ENCODE peak calls at places on chromosomes 3 and 15, in eight cellular contexts. U is SK-N-SH; T is CD4-positive, alpha-beta T cell; F is retinal pigment epithelial cell; I is WTC11; M is endothelial cell; R is HFF-Myc; B is GM20000. P is an unnamed sample.
A peak's percentile ranks its signal among the peaks of the same experiment; 100 is the strongest.

GRCh38 chr15:95734422-95735316 is 595.8 kb upstream of the NR2F2 start:
- DNase-seq in U (no peak), T (no peak), F (peak; percentile 38), I (no peak), M (no peak), R (no peak), B (no peak), P (peak; percentile 87)

GRCh38 chr15:77599899-77600298 is 32.8 kb downstream of the LINGO1 start:
- DNase-seq in U (peak; percentile 68), T (no peak), F (no peak), I (peak; percentile 53), M (no peak), R (no peak), B (no peak), P (no peak)

GRCh38 chr15:88177451-88177850 is 79.1 kb downstream of the NTRK3 start:
- DNase-seq in U (no peak), T (no peak), F (no peak), I (no peak), M (no peak), R (no peak), B (no peak), P (peak; percentile 13)

GRCh38 chr3:151216641-151217040 is 13.6 kb upstream of the GPR171 start:
- DNase-seq in U (peak; percentile 13), T (no peak), F (no peak), I (no peak), M (no peak), R (no peak), B (no peak), P (peak; percentile 84)

GRCh38 chr15:74140445-74140761 is 10.0 kb downstream of the ISLR2 start:
- DNase-seq in U (no peak), T (no peak), F (no peak), I (no peak), M (no peak), R (no peak), B (no peak), P (no peak)

GRCh38 chr15:80386151-80386550 is 18.0 kb upstream of the ARNT2 start:
- DNase-seq in U (no peak), T (no peak), F (no peak), I (no peak), M (no peak), R (no peak), B (no peak), P (no peak)

GRCh38 chr3:189406148-189406547 is 225.0 kb upstream of the TP63 start:
- DNase-seq in U (no peak), T (no peak), F (no peak), I (no peak), M (no peak), R (no peak), B (no peak), P (no peak)

GRCh38 chr15:36371509-36371908 is 207.9 kb upstream of the CDIN1 start:
- DNase-seq in U (no peak), T (no peak), F (no peak), I (no peak), M (no peak), R (no peak), B (no peak), P (peak; percentile 39)

GRCh38 chr3:31550452-31551251 is 17.9 kb downstream of the STT3B start:
- DNase-seq in U (peak; percentile 43), T (no peak), F (no peak), I (no peak), M (no peak), R (no peak), B (no peak), P (no peak)

GRCh38 chr3:184344579-184345350 is 7.4 kb downstream of the FAM131A start:
- DNase-seq in U (no peak), T (no peak), F (no peak), I (no peak), M (no peak), R (no peak), B (no peak), P (no peak)

GRCh38 chr3:52682016-52682415 is 3.7 kb downstream of the PBRM1 start:
- DNase-seq in U (peak; percentile 30), T (no peak), F (peak; percentile 54), I (no peak), M (no peak), R (peak; percentile 48), B (peak; percentile 24), P (peak; percentile 75)

GRCh38 chr3:126129408-126129891 is 45.5 kb upstream of the SLC41A3 start:
- DNase-seq in U (peak; percentile 29), T (no peak), F (no peak), I (peak; percentile 8), M (no peak), R (no peak), B (no peak), P (no peak)

GRCh38 chr3:162437480-162437879 is 940.9 kb downstream of the OTOL1 start:
- DNase-seq in U (no peak), T (no peak), F (no peak), I (no peak), M (no peak), R (no peak), B (no peak), P (peak; percentile 86)

GRCh38 chr15:98203872-98204660 is 243.6 kb downstream of the ARRDC4 start:
- DNase-seq in U (no peak), T (no peak), F (no peak), I (no peak), M (no peak), R (no peak), B (no peak), P (no peak)

GRCh38 chr15:82122754-82123400 is 77.1 kb upstream of the MEX3B start:
- DNase-seq in U (no peak), T (no peak), F (peak; percentile 93), I (no peak), M (no peak), R (peak; percentile 91), B (no peak), P (peak; percentile 99)

GRCh38 chr15:35746121-35746520 is 200.2 kb upstream of the DPH6 start:
- DNase-seq in U (no peak), T (no peak), F (no peak), I (no peak), M (no peak), R (no peak), B (no peak), P (peak; percentile 77)

GRCh38 chr3:186439725-186440124 is 77.7 kb upstream of the DGKG start:
- DNase-seq in U (no peak), T (no peak), F (no peak), I (no peak), M (no peak), R (no peak), B (no peak), P (no peak)

GRCh38 chr3:195025056-195025880 is 245.7 kb downstream of the XXYLT1 start:
- DNase-seq in U (peak; percentile 72), T (no peak), F (no peak), I (no peak), M (no peak), R (peak; percentile 16), B (no peak), P (no peak)

GRCh38 chr15:94246016-94246415 is 14.7 kb downstream of the MCTP2 start:
- DNase-seq in U (no peak), T (no peak), F (no peak), I (no peak), M (no peak), R (no peak), B (no peak), P (no peak)

GRCh38 chr3:150248116-150248864 is 159.8 kb upstream of the TSC22D2 start:
- DNase-seq in U (no peak), T (no peak), F (peak; percentile 83), I (no peak), M (no peak), R (peak; percentile 82), B (peak; percentile 9), P (peak; percentile 93)

GRCh38 chr3:42710323-42711021 is 7.9 kb upstream of the HHATL start:
- DNase-seq in U (no peak), T (no peak), F (no peak), I (peak; percentile 5), M (no peak), R (no peak), B (no peak), P (no peak)

GRCh38 chr3:111303760-111304159 is 232.1 kb downstream of the NECTIN3 start:
- DNase-seq in U (no peak), T (no peak), F (no peak), I (no peak), M (no peak), R (no peak), B (no peak), P (no peak)

GRCh38 chr15:80982839-80983238 is 6.8 kb downstream of the MESD start:
- DNase-seq in U (no peak), T (no peak), F (no peak), I (no peak), M (no peak), R (no peak), B (no peak), P (no peak)

GRCh38 chr3:80750637-80751036 is 982.8 kb upstream of the ROBO1 start:
- DNase-seq in U (no peak), T (no peak), F (no peak), I (no peak), M (no peak), R (no peak), B (no peak), P (peak; percentile 3)

GRCh38 chr15:98221144-98221543 is 260.6 kb downstream of the ARRDC4 start:
- DNase-seq in U (no peak), T (no peak), F (no peak), I (no peak), M (no peak), R (no peak), B (no peak), P (no peak)

GRCh38 chr3:46411271-46411670 is 4.2 kb downstream of the CCRL2 start:
- DNase-seq in U (no peak), T (no peak), F (no peak), I (no peak), M (no peak), R (no peak), B (no peak), P (no peak)
- TF ChIP-seq CTCF in U (peak; percentile 9), T (no peak), F (no peak), I (no peak), M (peak; percentile 34), R (no peak), B (no peak), P (peak; percentile 12)

GRCh38 chr3:16587047-16587702 is 18.0 kb downstream of the DAZL start:
- DNase-seq in U (no peak), T (no peak), F (no peak), I (no peak), M (no peak), R (no peak), B (no peak), P (peak; percentile 18)
- TF ChIP-seq CTCF in U (peak; percentile 18), T (no peak), F (no peak), I (no peak), M (no peak), R (no peak), B (no peak), P (no peak)

DNA sequence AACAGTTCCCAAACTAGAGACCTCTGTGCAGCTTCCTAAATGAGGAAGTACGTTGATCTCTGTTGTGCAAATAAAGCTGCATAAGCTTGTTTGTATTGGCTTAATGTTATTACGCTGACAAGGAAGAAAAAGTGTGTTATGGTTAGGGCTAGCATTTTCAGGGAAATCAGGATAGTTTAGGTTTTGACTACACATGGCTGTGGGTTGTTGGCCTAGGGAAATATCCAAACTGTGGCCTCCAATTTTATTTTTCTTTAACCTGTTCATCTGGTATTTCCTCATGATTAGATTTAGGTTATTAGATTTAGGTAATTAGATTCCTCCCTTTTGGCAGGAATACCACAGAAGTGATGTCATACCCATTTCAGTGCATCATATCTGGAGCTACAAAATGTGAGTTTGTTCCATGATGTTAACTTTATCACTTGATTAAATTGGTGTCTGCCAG is 8.7 kb upstream of the MCCC1 start:
- DNase-seq in U (peak; percentile 69), T (no peak), F (no peak), I (no peak), M (no peak), R (no peak), B (no peak), P (peak; percentile 49)
- TF ChIP-seq CTCF in U (no peak), T (no peak), F (no peak), I (no peak), M (no peak), R (no peak), B (no peak), P (no peak)

GRCh38 chr3:171240504-171240835 is 213.9 kb upstream of the SLC2A2 start:
- DNase-seq in U (no peak), T (no peak), F (no peak), I (no peak), M (no peak), R (no peak), B (no peak), P (no peak)
- TF ChIP-seq CTCF in U (no peak), T (no peak), F (no peak), I (no peak), M (no peak), R (no peak), B (no peak), P (no peak)

P was measured in astrocyte.